ENCODE peak calls at places on chromosome 14, in eight cellular contexts. J, Y, D, W, N, F, T and R are unnamed samples.

GRCh38 chr14:94341654-94342333 is 18.7 kb upstream of the SERPINA6 start:
- DNase-seq in J (no peak), Y (no peak), D (no peak), W (no peak), N (no peak), F (no peak), T (no peak), R (no peak)

GRCh38 chr14:88825078-88825458 is 617 bp downstream of the TTC8 start:
- DNase-seq in J (no peak), Y (no peak), D (no peak), W (peak; percentile 9), N (no peak), F (no peak), T (no peak), R (no peak)

GRCh38 chr14:23485311-23485710 is 15.8 kb downstream of the NGDN start:
- DNase-seq in J (no peak), Y (no peak), D (no peak), W (no peak), N (no peak), F (no peak), T (no peak), R (no peak)

GRCh38 chr14:56733396-56733795 is 76.9 kb downstream of the OTX2 start:
- DNase-seq in J (no peak), Y (no peak), D (no peak), W (no peak), N (no peak), F (no peak), T (no peak), R (no peak)

GRCh38 chr14:67999290-67999689 is 179.7 kb downstream of the RAD51B start:
- DNase-seq in J (no peak), Y (no peak), D (no peak), W (no peak), N (peak; percentile 45), F (no peak), T (no peak), R (peak; percentile 74)

GRCh38 chr14:90677484-90678045 is 138.7 kb downstream of the TTC7B start:
- DNase-seq in J (no peak), Y (no peak), D (no peak), W (no peak), N (peak; percentile 65), F (no peak), T (no peak), R (peak; percentile 72)

GRCh38 chr14:80587096-80587724 is 354.3 kb downstream of the CEP128 start:
- DNase-seq in J (no peak), Y (no peak), D (no peak), W (peak; percentile 11), N (peak; percentile 47), F (no peak), T (no peak), R (peak; percentile 60)

GRCh38 chr14:100529561-100530031 is 57.6 kb downstream of the BEGAIN start:
- DNase-seq in J (no peak), Y (no peak), D (no peak), W (no peak), N (no peak), F (no peak), T (no peak), R (no peak)

GRCh38 chr14:97218713-97219355 is 421.7 kb downstream of the VRK1 start:
- DNase-seq in J (no peak), Y (no peak), D (peak; percentile 15), W (no peak), N (no peak), F (no peak), T (no peak), R (peak; percentile 1)

GRCh38 chr14:100384819-100385813 is 62.0 kb downstream of the SLC25A47 start:
- DNase-seq in J (no peak), Y (peak; percentile 32), D (no peak), W (peak; percentile 44), N (peak; percentile 53), F (no peak), T (no peak), R (peak; percentile 78)

GRCh38 chr14:35949933-35950332 is 123.8 kb downstream of the BRMS1L start:
- DNase-seq in J (no peak), Y (peak; percentile 97), D (no peak), W (no peak), N (no peak), F (no peak), T (no peak), R (no peak)

GRCh38 chr14:105470163-105470811 is 4.3 kb upstream of the CRIP2 start:
- DNase-seq in J (no peak), Y (no peak), D (no peak), W (no peak), N (no peak), F (no peak), T (no peak), R (no peak)

GRCh38 chr14:89858084-89858483 is 96.4 kb downstream of the EFCAB11 start:
- DNase-seq in J (no peak), Y (no peak), D (no peak), W (no peak), N (peak; percentile 32), F (no peak), T (no peak), R (no peak)

GRCh38 chr14:68941820-68942219 is 37.3 kb downstream of the ACTN1 start:
- DNase-seq in J (no peak), Y (no peak), D (no peak), W (peak; percentile 88), N (peak; percentile 98), F (no peak), T (no peak), R (peak; percentile 80)

GRCh38 chr14:105167303-105168092 is 1.1 kb downstream of the JAG2 start:
- DNase-seq in J (no peak), Y (peak; percentile 20), D (no peak), W (no peak), N (no peak), F (no peak), T (no peak), R (peak; percentile 28)

GRCh38 chr14:59398841-59399240 is 66.3 kb downstream of the GPR135 start:
- DNase-seq in J (no peak), Y (no peak), D (no peak), W (no peak), N (no peak), F (no peak), T (no peak), R (no peak)

GRCh38 chr14:61623927-61624326 is 71.4 kb upstream of the HIF1A start:
- DNase-seq in J (no peak), Y (no peak), D (no peak), W (no peak), N (no peak), F (no peak), T (no peak), R (no peak)

GRCh38 chr14:29037428-29037827 is 270.8 kb downstream of the FOXG1 start:
- DNase-seq in J (no peak), Y (no peak), D (no peak), W (no peak), N (peak; percentile 28), F (no peak), T (no peak), R (peak; percentile 81)

GRCh38 chr14:104286496-104286895 is 148.1 kb downstream of the KIF26A start:
- DNase-seq in J (peak; percentile 12), Y (no peak), D (no peak), W (no peak), N (no peak), F (no peak), T (no peak), R (no peak)

GRCh38 chr14:22474730-22475351 is 114.2 kb downstream of the DAD1 start:
- DNase-seq in J (no peak), Y (no peak), D (no peak), W (no peak), N (no peak), F (no peak), T (no peak), R (peak; percentile 6)